ENCODE peak calls at places on chromosomes 6 and 20, in seven cellular contexts. S is adipocyte, M is body of pancreas, H is pancreas, P is psoas muscle, W is GM23248, T is cardiac muscle cell. U is an unnamed sample. For H3K4me1, the result is how much of the 10 kb centered on the place peaks cover.

GRCh38 chr6:113211185-113211584 is 646.0 kb upstream of the MARCKS start:
- DNase-seq in M (no peak), W (no peak), T (no peak), S (no peak), H (no peak), P (no peak), U (no peak)

GRCh38 chr6:43086022-43086658 is 10.0 kb downstream of the PTK7 start:
- DNase-seq in M (no peak), S (no peak), T (no peak), W (peak), H (no peak), P (no peak), U (no peak)

GRCh38 chr6:170202416-170203135 is 88.3 kb downstream of the DLL1 start:
- DNase-seq in T (no peak), S (no peak), P (no peak), M (no peak), H (no peak), W (no peak), U (no peak)

GRCh38 chr6:95387845-95388244 is 189.5 kb upstream of the MANEA start:
- DNase-seq in H (no peak), M (no peak), T (no peak), P (no peak), S (no peak), W (no peak), U (no peak)

GRCh38 chr6:72219536-72219935 is 333.2 kb downstream of the RIMS1 start:
- DNase-seq in M (no peak), T (no peak), W (no peak), P (no peak), H (no peak), S (peak), U (no peak)

GRCh38 chr6:144951730-144952437 is 666.7 kb downstream of the UTRN start:
- DNase-seq in H (no peak), P (no peak), W (no peak), S (no peak), T (no peak), M (no peak), U (no peak)

GRCh38 chr6:168527451-168528210 is 86.6 kb downstream of the SMOC2 start:
- DNase-seq in H (no peak), M (no peak), W (peak), P (no peak), S (no peak), T (peak), U (no peak)

GRCh38 chr6:13528777-13529343 is 41.5 kb upstream of the GFOD1 start:
- DNase-seq in P (no peak), H (no peak), T (no peak), S (no peak), W (no peak), M (no peak), U (no peak)

GRCh38 chr20:60579941-60580515 is 621.8 kb downstream of the CDH26 start:
- DNase-seq in P (no peak), M (no peak), S (no peak), H (no peak), T (no peak), W (no peak), U (no peak)

GRCh38 chr6:12327391-12327790 is 37.2 kb downstream of the EDN1 start:
- DNase-seq in P (no peak), W (peak), M (no peak), T (no peak), S (no peak), H (no peak), U (no peak)

GRCh38 chr6:16700202-16700997 is 60.9 kb downstream of the ATXN1 start:
- DNase-seq in S (no peak), H (no peak), P (no peak), T (peak), M (no peak), W (no peak), U (no peak)

GRCh38 chr20:46670585-46671584 is 18.4 kb downstream of the TP53RK start:
- DNase-seq in M (peak), H (no peak), W (no peak), S (no peak), P (no peak), T (no peak), U (no peak)

GRCh38 chr6:24340998-24341934 is 16.6 kb downstream of the DCDC2 start:
- DNase-seq in H (no peak), P (no peak), T (no peak), S (peak), W (peak), M (peak), U (no peak)

GRCh38 chr6:89145461-89145961 is 344 bp upstream of the PM20D2 start:
- DNase-seq in M (no peak), T (peak), H (no peak), S (peak), W (peak), P (no peak), U (no peak)

GRCh38 chr6:71194730-71195129 is 93.9 kb upstream of the OGFRL1 start:
- DNase-seq in P (no peak), W (peak), S (peak), H (no peak), T (peak), M (no peak), U (no peak)

GRCh38 chr6:69622230-69622629 is 174.6 kb downstream of the LMBRD1 start:
- DNase-seq in M (no peak), T (no peak), H (no peak), W (no peak), S (no peak), P (no peak), U (no peak)

GRCh38 chr6:83708970-83709747 is at the start of gene SNAP91:
- DNase-seq in W (no peak), M (peak), S (no peak), H (peak), T (peak), P (peak), U (no peak)

GRCh38 chr6:25193147-25193864 is 85.9 kb upstream of the CARMIL1 start:
- DNase-seq in M (peak), P (no peak), S (peak), T (peak), W (peak), H (no peak), U (no peak)

GRCh38 chr6:132122871-132123270 is 171.7 kb upstream of the CCN2 start:
- DNase-seq in H (no peak), W (no peak), T (peak), S (peak), P (no peak), M (no peak), U (no peak)

DNA sequence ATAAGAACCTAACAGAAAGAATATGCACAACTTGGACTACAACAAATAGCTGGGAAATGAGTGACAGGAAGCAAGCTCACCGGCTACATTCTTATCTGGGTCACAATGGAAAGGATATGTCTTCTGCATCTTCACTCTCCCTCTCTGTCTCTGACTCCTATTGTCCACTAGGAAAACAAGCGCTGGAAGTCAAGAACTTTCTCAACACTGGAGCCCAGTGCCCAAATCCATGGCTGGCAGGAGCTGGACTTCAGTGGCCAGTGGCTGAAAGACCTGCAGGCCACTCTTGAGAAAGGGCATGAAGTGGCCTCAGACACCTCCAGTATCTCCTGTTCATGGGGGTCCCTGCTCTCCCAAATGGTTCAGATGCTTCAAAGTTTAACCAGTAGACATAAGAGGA is 62.0 kb downstream of the FAM50B start:
- DNase-seq in W (peak), P (no peak), H (no peak), T (no peak), S (no peak), M (no peak), U (no peak)
- H3K4me1 ChIP-seq in W (under half), P (half or more), H (under half), T (under half), S (half or more), M (half or more), U (under half)

DNA sequence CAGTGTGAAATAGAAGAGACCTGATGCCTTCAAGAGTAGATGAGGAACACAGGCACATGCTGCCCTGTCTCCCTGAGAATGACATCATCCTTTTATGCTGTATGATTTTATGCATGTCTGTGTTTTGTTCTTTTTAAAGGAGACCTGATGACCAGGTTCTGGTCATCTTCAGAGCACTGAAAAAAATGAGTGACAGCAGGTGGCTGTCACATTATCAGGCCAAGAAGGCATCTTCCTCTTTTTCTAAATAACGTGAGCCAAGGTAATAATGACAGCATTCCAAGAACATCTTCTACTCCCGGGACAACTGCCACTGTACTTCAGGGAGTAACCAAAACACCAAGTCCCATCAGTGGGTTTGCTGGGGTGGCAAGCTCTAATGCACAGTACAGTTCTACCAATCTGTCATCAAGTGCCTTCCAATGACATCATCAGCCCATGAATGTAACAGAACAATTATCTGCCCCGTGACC is 28.9 kb downstream of the CNKSR3 start:
- DNase-seq in P (no peak), M (no peak), S (no peak), W (no peak), T (no peak), H (no peak), U (no peak)
- H3K4me1 ChIP-seq in P (under half), M (half or more), S (under half), W (under half), T (under half), H (under half), U (under half)

GRCh38 chr6:85468326-85468725 is 18.4 kb downstream of the NT5E start:
- DNase-seq in S (peak), P (no peak), W (peak), M (no peak), H (no peak), T (peak), U (no peak)
- H3K4me1 ChIP-seq in S (under half), P (under half), W (half or more), M (under half), H (under half), T (under half), U (under half)

GRCh38 chr6:149249370-149250357 is 67.8 kb upstream of the TAB2 start:
- DNase-seq in H (no peak), P (no peak), M (no peak), S (peak), W (no peak), T (peak), U (no peak)

GRCh38 chr6:149248688-149249369 is 68.7 kb upstream of the TAB2 start:
- DNase-seq in W (no peak), P (no peak), T (no peak), M (no peak), H (no peak), S (no peak), U (no peak)

GRCh38 chr6:149246691-149247384 is 70.7 kb upstream of the TAB2 start:
- DNase-seq in S (no peak), W (no peak), M (no peak), P (no peak), H (no peak), T (no peak), U (no peak)

GRCh38 chr6:149244105-149244504 is 73.4 kb upstream of the TAB2 start:
- DNase-seq in S (no peak), M (no peak), T (no peak), P (no peak), W (no peak), H (no peak), U (no peak)

GRCh38 chr6:149247385-149247763 is 70.1 kb upstream of the TAB2 start:
- DNase-seq in P (no peak), M (no peak), H (no peak), T (no peak), S (no peak), W (no peak), U (no peak)
- H3K4me1 ChIP-seq in P (under half), M (under half), H (under half), T (under half), S (under half), W (under half), U (under half)

GRCh38 chr6:7813193-7813592 is 87.3 kb downstream of the BMP6 start:
- DNase-seq in H (no peak), W (no peak), S (no peak), P (no peak), T (no peak), M (no peak), U (no peak)

GRCh38 chr6:7812623-7813022 is 86.7 kb downstream of the BMP6 start:
- DNase-seq in W (no peak), H (no peak), P (no peak), S (no peak), M (no peak), T (no peak), U (no peak)

GRCh38 chr6:7811441-7811840 is 85.5 kb downstream of the BMP6 start:
- DNase-seq in T (no peak), M (no peak), W (no peak), S (peak), H (no peak), P (no peak), U (no peak)

GRCh38 chr6:7815716-7816115 is 89.8 kb downstream of the BMP6 start:
- DNase-seq in P (no peak), H (no peak), W (no peak), M (no peak), S (no peak), T (no peak), U (no peak)

GRCh38 chr6:7813704-7814103 is 87.8 kb downstream of the BMP6 start:
- DNase-seq in T (no peak), P (no peak), W (no peak), M (no peak), S (no peak), H (no peak), U (no peak)
- H3K4me1 ChIP-seq in T (under half), P (under half), W (under half), M (under half), S (under half), H (under half), U (under half)

DNA sequence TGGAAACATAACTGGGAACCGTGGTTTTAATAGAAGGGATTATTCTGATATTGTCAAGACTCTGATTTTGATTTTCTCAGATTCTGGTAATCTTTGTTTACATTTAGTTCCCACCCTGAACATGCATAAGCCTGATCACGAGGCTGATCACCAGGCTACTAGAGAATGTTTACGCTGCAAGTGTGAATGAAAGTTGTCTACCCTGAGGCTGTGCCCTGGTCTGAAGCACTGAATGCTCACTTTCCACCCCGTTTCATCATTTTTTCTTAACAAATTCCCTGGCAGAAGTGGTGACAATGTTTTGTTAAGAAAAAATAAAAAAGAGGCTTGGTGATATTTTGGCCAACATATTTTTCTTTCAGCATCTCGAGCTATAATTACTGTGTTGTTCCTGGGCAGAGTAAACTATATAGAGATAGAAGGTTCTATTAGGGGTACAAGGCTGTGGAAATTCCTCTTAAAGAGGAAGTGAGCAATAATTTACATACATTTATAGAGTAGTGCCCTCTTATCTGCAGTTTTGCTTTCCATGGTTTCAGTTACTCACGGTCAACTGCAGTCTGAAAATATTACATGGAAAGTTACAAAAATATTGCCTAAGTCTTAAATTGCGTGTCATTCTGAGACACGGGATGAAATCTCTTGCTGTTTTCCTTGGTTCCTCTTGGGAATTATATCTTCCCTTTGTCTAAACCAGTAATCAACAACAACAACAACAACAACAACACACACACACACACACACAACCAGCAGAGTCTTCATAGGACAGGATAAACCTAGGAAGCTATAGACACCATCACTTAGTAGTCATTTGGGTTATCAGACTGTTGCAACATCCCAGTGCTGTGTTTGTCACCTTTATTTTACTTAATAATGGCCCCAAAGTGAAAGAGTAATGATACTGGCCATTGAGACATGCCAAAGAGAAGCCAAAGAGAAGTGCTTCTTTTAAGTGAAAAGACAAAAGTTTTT is 566.6 kb upstream of the CITED2 start:
- DNase-seq in T (peak), W (no peak), H (no peak), P (no peak), M (no peak), S (peak), U (no peak)
- H3K4me1 ChIP-seq in T (under half), W (under half), H (under half), P (under half), M (under half), S (under half), U (under half)

GRCh38 chr6:53651149-53651763 is 14.3 kb downstream of the KLHL31 start:
- DNase-seq in W (peak), H (no peak), M (peak), S (peak), P (peak), T (peak), U (peak)
- H3K4me1 ChIP-seq in W (under half), H (under half), M (under half), S (under half), P (half or more), T (under half), U (under half)

DNA sequence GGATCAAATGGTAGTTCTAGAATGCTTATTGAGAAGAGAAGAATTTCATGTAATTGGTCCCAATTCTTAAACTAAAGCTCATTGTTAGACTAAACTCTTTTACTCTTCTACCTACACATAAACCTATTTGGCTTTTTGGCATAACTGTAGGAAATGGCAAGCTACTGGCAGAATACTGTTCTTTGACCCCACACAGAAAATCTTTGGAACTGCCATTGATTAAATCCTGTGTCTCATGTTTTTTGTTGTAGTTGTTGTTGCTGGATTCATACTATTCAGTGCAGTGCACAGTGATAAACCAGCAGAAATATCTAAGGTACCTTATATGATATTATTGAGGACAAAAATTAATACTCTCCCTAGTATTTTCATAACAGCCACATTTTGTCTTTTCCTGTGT is 242.1 kb upstream of the SGK1 start:
- DNase-seq in W (no peak), M (no peak), H (no peak), S (no peak), T (no peak), P (no peak), U (no peak)
- H3K4me1 ChIP-seq in W (under half), M (under half), H (under half), S (under half), T (under half), P (under half), U (under half)